ENCODE peak calls at places on chromosomes 3 and 15, in nine cellular contexts. One of them, this sample, is unnamed.

GRCh38 chr15:94205366-94205765 is 26.0 kb upstream of the MCTP2 start:
- DNase-seq in mammary epithelial cell: no peak
- DNase-seq in AG09319: peak
- DNase-seq in GM13977: no peak
- DNase-seq in transverse colon: no peak
- DNase-seq in GM20000: no peak
- DNase-seq in esophagus squamous epithelium: no peak
- DNase-seq in left ventricle myocardium inferior: no peak
- DNase-seq in endothelial cell: no peak
- DNase-seq in this sample: no peak

GRCh38 chr3:100992086-100993033 is 861 bp downstream of the ABI3BP start:
- DNase-seq in AG09319: no peak
- DNase-seq in left ventricle myocardium inferior: no peak
- DNase-seq in GM13977: no peak
- DNase-seq in mammary epithelial cell: peak
- DNase-seq in GM20000: no peak
- DNase-seq in transverse colon: peak
- DNase-seq in esophagus squamous epithelium: no peak
- DNase-seq in endothelial cell: no peak
- DNase-seq in this sample: peak

GRCh38 chr3:157333551-157333991 is 103.1 kb upstream of the PTX3 start:
- DNase-seq in left ventricle myocardium inferior: no peak
- DNase-seq in AG09319: peak
- DNase-seq in transverse colon: no peak
- DNase-seq in GM20000: no peak
- DNase-seq in endothelial cell: no peak
- DNase-seq in GM13977: no peak
- DNase-seq in mammary epithelial cell: no peak
- DNase-seq in esophagus squamous epithelium: no peak
- DNase-seq in this sample: no peak

GRCh38 chr3:142670120-142670519 is 53.7 kb upstream of the TRPC1 start:
- DNase-seq in mammary epithelial cell: no peak
- DNase-seq in endothelial cell: no peak
- DNase-seq in GM20000: no peak
- DNase-seq in esophagus squamous epithelium: no peak
- DNase-seq in left ventricle myocardium inferior: no peak
- DNase-seq in GM13977: no peak
- DNase-seq in AG09319: no peak
- DNase-seq in transverse colon: no peak
- DNase-seq in this sample: no peak

GRCh38 chr3:15812183-15812582 is 14.4 kb upstream of the ANKRD28 start:
- DNase-seq in GM13977: no peak
- DNase-seq in endothelial cell: no peak
- DNase-seq in left ventricle myocardium inferior: no peak
- DNase-seq in GM20000: peak
- DNase-seq in AG09319: no peak
- DNase-seq in esophagus squamous epithelium: no peak
- DNase-seq in transverse colon: no peak
- DNase-seq in mammary epithelial cell: peak
- DNase-seq in this sample: peak

GRCh38 chr15:69673236-69673881 is 220.7 kb downstream of the RPLP1 start:
- DNase-seq in transverse colon: no peak
- DNase-seq in left ventricle myocardium inferior: no peak
- DNase-seq in AG09319: no peak
- DNase-seq in GM20000: no peak
- DNase-seq in mammary epithelial cell: no peak
- DNase-seq in GM13977: no peak
- DNase-seq in endothelial cell: no peak
- DNase-seq in esophagus squamous epithelium: no peak
- DNase-seq in this sample: no peak

GRCh38 chr3:148190441-148190990 is 507.2 kb upstream of the AGTR1 start:
- DNase-seq in transverse colon: no peak
- DNase-seq in left ventricle myocardium inferior: no peak
- DNase-seq in GM13977: no peak
- DNase-seq in mammary epithelial cell: no peak
- DNase-seq in AG09319: no peak
- DNase-seq in endothelial cell: no peak
- DNase-seq in esophagus squamous epithelium: no peak
- DNase-seq in GM20000: no peak
- DNase-seq in this sample: no peak

GRCh38 chr3:177262396-177262795 is 65.1 kb upstream of the TBL1XR1 start:
- DNase-seq in mammary epithelial cell: peak
- DNase-seq in transverse colon: no peak
- DNase-seq in AG09319: no peak
- DNase-seq in GM20000: no peak
- DNase-seq in GM13977: no peak
- DNase-seq in left ventricle myocardium inferior: no peak
- DNase-seq in esophagus squamous epithelium: no peak
- DNase-seq in endothelial cell: no peak
- DNase-seq in this sample: no peak

GRCh38 chr3:162719684-162720341 is 1223.2 kb downstream of the OTOL1 start:
- DNase-seq in GM20000: no peak
- DNase-seq in transverse colon: no peak
- DNase-seq in GM13977: no peak
- DNase-seq in AG09319: peak
- DNase-seq in endothelial cell: no peak
- DNase-seq in esophagus squamous epithelium: no peak
- DNase-seq in mammary epithelial cell: peak
- DNase-seq in left ventricle myocardium inferior: no peak
- DNase-seq in this sample: peak

GRCh38 chr3:9153763-9154601 is 95.5 kb downstream of the SRGAP3 start:
- DNase-seq in GM13977: no peak
- DNase-seq in AG09319: peak
- DNase-seq in transverse colon: no peak
- DNase-seq in GM20000: no peak
- DNase-seq in mammary epithelial cell: no peak
- DNase-seq in endothelial cell: no peak
- DNase-seq in left ventricle myocardium inferior: peak
- DNase-seq in esophagus squamous epithelium: no peak
- DNase-seq in this sample: no peak

GRCh38 chr15:67225336-67225735 is 29.1 kb downstream of the AAGAB start:
- DNase-seq in esophagus squamous epithelium: no peak
- DNase-seq in GM13977: no peak
- DNase-seq in GM20000: no peak
- DNase-seq in transverse colon: no peak
- DNase-seq in left ventricle myocardium inferior: no peak
- DNase-seq in AG09319: no peak
- DNase-seq in mammary epithelial cell: peak
- DNase-seq in endothelial cell: no peak
- DNase-seq in this sample: peak

GRCh38 chr3:84077479-84077878 is 881.3 kb upstream of the CADM2 start:
- DNase-seq in transverse colon: no peak
- DNase-seq in endothelial cell: no peak
- DNase-seq in mammary epithelial cell: peak
- DNase-seq in AG09319: no peak
- DNase-seq in esophagus squamous epithelium: no peak
- DNase-seq in left ventricle myocardium inferior: no peak
- DNase-seq in GM13977: no peak
- DNase-seq in GM20000: no peak
- DNase-seq in this sample: peak

GRCh38 chr15:99440551-99441426 is 125.0 kb upstream of the MEF2A start:
- DNase-seq in GM20000: peak
- DNase-seq in endothelial cell: no peak
- DNase-seq in AG09319: no peak
- DNase-seq in GM13977: no peak
- DNase-seq in esophagus squamous epithelium: no peak
- DNase-seq in left ventricle myocardium inferior: no peak
- DNase-seq in transverse colon: no peak
- DNase-seq in mammary epithelial cell: no peak
- DNase-seq in this sample: no peak

GRCh38 chr3:107450254-107450653 is 72.5 kb upstream of the BBX start:
- DNase-seq in GM13977: no peak
- DNase-seq in AG09319: no peak
- DNase-seq in mammary epithelial cell: peak
- DNase-seq in esophagus squamous epithelium: no peak
- DNase-seq in left ventricle myocardium inferior: no peak
- DNase-seq in endothelial cell: no peak
- DNase-seq in transverse colon: no peak
- DNase-seq in GM20000: no peak
- DNase-seq in this sample: peak

GRCh38 chr3:118863731-118864322 is 170.8 kb downstream of the IGSF11 start:
- DNase-seq in mammary epithelial cell: no peak
- DNase-seq in GM20000: no peak
- DNase-seq in transverse colon: no peak
- DNase-seq in endothelial cell: no peak
- DNase-seq in GM13977: no peak
- DNase-seq in left ventricle myocardium inferior: no peak
- DNase-seq in AG09319: no peak
- DNase-seq in esophagus squamous epithelium: no peak
- DNase-seq in this sample: peak
- TF ChIP-seq CTCF in mammary epithelial cell: peak
- TF ChIP-seq CTCF in GM20000: no peak
- TF ChIP-seq CTCF in transverse colon: no peak
- TF ChIP-seq CTCF in endothelial cell: no peak
- TF ChIP-seq CTCF in GM13977: peak
- TF ChIP-seq CTCF in left ventricle myocardium inferior: no peak
- TF ChIP-seq CTCF in AG09319: no peak
- TF ChIP-seq CTCF in esophagus squamous epithelium: peak
- TF ChIP-seq CTCF in this sample: peak

GRCh38 chr15:39205506-39206371 is 375.1 kb upstream of the THBS1 start:
- DNase-seq in mammary epithelial cell: no peak
- DNase-seq in left ventricle myocardium inferior: no peak
- DNase-seq in endothelial cell: no peak
- DNase-seq in AG09319: no peak
- DNase-seq in GM20000: no peak
- DNase-seq in GM13977: no peak
- DNase-seq in esophagus squamous epithelium: no peak
- DNase-seq in transverse colon: no peak
- DNase-seq in this sample: peak

GRCh38 chr15:39209548-39210211 is 371.2 kb upstream of the THBS1 start:
- DNase-seq in mammary epithelial cell: no peak
- DNase-seq in AG09319: no peak
- DNase-seq in GM20000: no peak
- DNase-seq in GM13977: no peak
- DNase-seq in left ventricle myocardium inferior: no peak
- DNase-seq in transverse colon: no peak
- DNase-seq in endothelial cell: no peak
- DNase-seq in esophagus squamous epithelium: no peak
- DNase-seq in this sample: no peak

GRCh38 chr15:39208187-39208586 is 372.7 kb upstream of the THBS1 start:
- DNase-seq in transverse colon: no peak
- DNase-seq in AG09319: no peak
- DNase-seq in endothelial cell: no peak
- DNase-seq in GM13977: no peak
- DNase-seq in mammary epithelial cell: no peak
- DNase-seq in esophagus squamous epithelium: no peak
- DNase-seq in GM20000: no peak
- DNase-seq in left ventricle myocardium inferior: no peak
- DNase-seq in this sample: no peak

GRCh38 chr15:39205081-39205480 is 375.8 kb upstream of the THBS1 start:
- DNase-seq in endothelial cell: no peak
- DNase-seq in esophagus squamous epithelium: no peak
- DNase-seq in GM13977: no peak
- DNase-seq in AG09319: no peak
- DNase-seq in mammary epithelial cell: no peak
- DNase-seq in left ventricle myocardium inferior: no peak
- DNase-seq in GM20000: no peak
- DNase-seq in transverse colon: no peak
- DNase-seq in this sample: peak

DNA sequence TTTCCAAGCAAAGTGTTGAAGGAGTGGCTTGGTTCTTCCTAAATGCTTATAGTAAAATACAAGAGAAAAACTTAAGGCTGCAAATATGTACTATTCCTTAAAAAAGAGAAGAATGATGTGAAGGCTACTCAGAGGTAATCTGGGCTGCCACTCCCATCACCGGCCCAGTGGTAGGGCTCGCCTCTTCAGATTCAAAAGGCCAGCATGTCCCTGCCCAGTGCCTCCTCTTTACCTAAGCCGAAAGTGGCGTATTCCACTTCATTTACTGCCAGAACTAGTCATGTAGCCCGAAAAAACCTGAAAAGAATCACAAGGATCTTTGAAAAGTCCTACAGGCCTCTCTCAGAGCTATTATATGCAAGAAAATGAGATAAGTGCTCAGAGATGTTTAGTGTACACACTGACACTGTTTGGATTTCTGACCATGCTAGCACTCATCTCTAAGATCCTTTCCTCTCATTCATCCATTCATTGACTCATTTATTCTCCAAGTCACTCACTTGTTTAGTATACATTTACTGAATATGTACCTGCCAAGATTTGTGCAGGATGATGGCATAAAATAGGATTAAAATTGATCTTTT is 373.3 kb upstream of the THBS1 start:
- DNase-seq in mammary epithelial cell: no peak
- DNase-seq in transverse colon: no peak
- DNase-seq in GM20000: no peak
- DNase-seq in AG09319: no peak
- DNase-seq in left ventricle myocardium inferior: no peak
- DNase-seq in GM13977: no peak
- DNase-seq in esophagus squamous epithelium: no peak
- DNase-seq in endothelial cell: no peak
- DNase-seq in this sample: no peak
- TF ChIP-seq CTCF in mammary epithelial cell: no peak
- TF ChIP-seq CTCF in transverse colon: no peak
- TF ChIP-seq CTCF in GM20000: no peak
- TF ChIP-seq CTCF in AG09319: no peak
- TF ChIP-seq CTCF in left ventricle myocardium inferior: no peak
- TF ChIP-seq CTCF in GM13977: no peak
- TF ChIP-seq CTCF in esophagus squamous epithelium: no peak
- TF ChIP-seq CTCF in endothelial cell: no peak
- TF ChIP-seq CTCF in this sample: no peak

DNA sequence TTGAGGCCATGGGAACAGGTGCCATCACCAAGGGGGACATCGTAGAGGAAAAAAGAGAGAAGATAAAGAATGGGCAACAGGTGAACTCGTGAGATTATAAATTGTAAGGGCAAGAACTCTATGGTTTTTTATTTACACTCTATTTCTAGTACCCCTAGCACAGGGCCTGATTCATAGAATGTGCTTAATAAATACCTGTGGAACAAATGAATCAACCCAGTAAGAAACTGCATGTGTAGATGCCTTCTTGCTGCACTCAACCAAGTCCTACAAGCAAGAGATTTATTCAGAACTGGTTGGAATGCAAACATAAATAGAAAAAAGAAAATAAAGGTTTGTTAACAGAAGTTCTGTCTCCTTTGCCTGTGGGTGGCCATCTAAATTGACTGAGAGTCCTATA is 18.7 kb upstream of the KPNA1 start:
- DNase-seq in GM13977: no peak
- DNase-seq in AG09319: no peak
- DNase-seq in endothelial cell: no peak
- DNase-seq in mammary epithelial cell: peak
- DNase-seq in transverse colon: no peak
- DNase-seq in left ventricle myocardium inferior: no peak
- DNase-seq in GM20000: no peak
- DNase-seq in esophagus squamous epithelium: no peak
- DNase-seq in this sample: no peak
- TF ChIP-seq CTCF in GM13977: no peak
- TF ChIP-seq CTCF in AG09319: no peak
- TF ChIP-seq CTCF in endothelial cell: no peak
- TF ChIP-seq CTCF in mammary epithelial cell: no peak
- TF ChIP-seq CTCF in transverse colon: no peak
- TF ChIP-seq CTCF in left ventricle myocardium inferior: no peak
- TF ChIP-seq CTCF in GM20000: no peak
- TF ChIP-seq CTCF in esophagus squamous epithelium: no peak
- TF ChIP-seq CTCF in this sample: no peak

DNA sequence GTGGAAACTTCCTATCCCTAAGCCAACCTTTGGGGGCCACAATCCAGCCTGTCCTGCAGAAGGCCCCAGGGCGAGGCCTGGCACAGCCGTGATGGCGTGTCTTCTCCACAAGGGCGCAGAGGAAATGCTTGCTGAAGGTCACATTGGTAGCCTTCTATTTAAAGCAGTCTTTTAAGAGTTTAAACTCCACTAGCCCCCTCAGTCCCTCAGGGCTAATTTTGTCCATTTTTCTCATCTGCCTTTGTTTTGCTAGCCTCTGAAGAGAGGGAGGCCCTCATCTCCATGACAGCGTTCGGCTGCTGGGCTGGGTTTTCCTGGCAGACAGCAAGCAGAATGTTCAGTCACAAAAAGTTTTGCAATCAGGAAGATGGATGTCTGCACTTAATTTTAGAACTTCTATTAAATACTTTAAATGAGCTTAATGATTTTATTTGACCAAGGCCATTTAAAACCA is 40.8 kb downstream of the RARB start:
- DNase-seq in GM13977: no peak
- DNase-seq in transverse colon: peak
- DNase-seq in esophagus squamous epithelium: no peak
- DNase-seq in AG09319: peak
- DNase-seq in GM20000: no peak
- DNase-seq in mammary epithelial cell: no peak
- DNase-seq in endothelial cell: no peak
- DNase-seq in left ventricle myocardium inferior: peak
- DNase-seq in this sample: no peak
- TF ChIP-seq CTCF in GM13977: no peak
- TF ChIP-seq CTCF in transverse colon: no peak
- TF ChIP-seq CTCF in esophagus squamous epithelium: peak
- TF ChIP-seq CTCF in AG09319: peak
- TF ChIP-seq CTCF in GM20000: no peak
- TF ChIP-seq CTCF in mammary epithelial cell: peak
- TF ChIP-seq CTCF in endothelial cell: no peak
- TF ChIP-seq CTCF in left ventricle myocardium inferior: peak
- TF ChIP-seq CTCF in this sample: no peak

This sample was measured in MCF 10A.